ENCODE peak calls at places on chromosomes 3 and 15, in five cellular contexts. N, J, D, I and Z are unnamed samples.

GRCh38 chr3:89682556-89682955 is 575.1 kb downstream of the EPHA3 start:
- DNase-seq in J (no peak), I (no peak), D (no peak), N (no peak), Z (no peak)

GRCh38 chr3:161989012-161989411 is 492.4 kb downstream of the OTOL1 start:
- DNase-seq in N (no peak), D (no peak), I (no peak), J (no peak), Z (no peak)

GRCh38 chr3:57918123-57918837 is 89.9 kb upstream of the FLNB start:
- DNase-seq in N (no peak), J (no peak), D (no peak), I (peak; percentile 91), Z (no peak)

GRCh38 chr15:63157891-63158431 is 684 bp upstream of the RPS27L start:
- DNase-seq in D (peak; percentile 67), I (peak; percentile 40), J (no peak), N (peak; percentile 73), Z (no peak)

GRCh38 chr15:71116366-71116765 is 1.1 kb downstream of the THSD4 start:
- DNase-seq in I (no peak), D (peak; percentile 45), N (no peak), J (no peak), Z (no peak)

GRCh38 chr3:194270627-194271458 is 80.3 kb downstream of the CPN2 start:
- DNase-seq in J (no peak), I (no peak), D (peak; percentile 96), N (peak; percentile 94), Z (peak; percentile 47)

GRCh38 chr15:88649286-88649733 is 10.5 kb downstream of the ISG20 start:
- DNase-seq in I (peak; percentile 39), J (no peak), D (peak; percentile 89), N (peak; percentile 60), Z (peak; percentile 89)

GRCh38 chr15:88604972-88605506 is 16.1 kb upstream of the AEN start:
- DNase-seq in D (no peak), I (no peak), N (no peak), J (no peak), Z (no peak)

GRCh38 chr3:143329567-143330164 is 210.1 kb downstream of the CHST2 start:
- DNase-seq in N (no peak), J (no peak), D (no peak), I (no peak), Z (no peak)

GRCh38 chr3:7001370-7001769 is 140.5 kb downstream of the GRM7 start:
- DNase-seq in J (no peak), N (no peak), D (no peak), I (no peak), Z (no peak)

GRCh38 chr3:164883161-164883560 is 195.1 kb downstream of the SI start:
- DNase-seq in N (no peak), D (no peak), J (no peak), I (no peak), Z (no peak)

GRCh38 chr3:140128217-140129137 is 193.5 kb downstream of the CLSTN2 start:
- DNase-seq in I (no peak), D (peak; percentile 45), J (no peak), N (no peak), Z (no peak)

GRCh38 chr3:64548200-64548889 is 139.5 kb downstream of the ADAMTS9 start:
- DNase-seq in I (no peak), N (no peak), J (no peak), D (peak; percentile 44), Z (no peak)

GRCh38 chr3:19250959-19251610 is 102.8 kb downstream of the KCNH8 start:
- DNase-seq in J (no peak), D (no peak), N (no peak), I (no peak), Z (no peak)

GRCh38 chr3:8324727-8325126 is 176.9 kb upstream of the LMCD1 start:
- DNase-seq in I (no peak), J (no peak), D (peak; percentile 28), N (no peak), Z (no peak)

GRCh38 chr15:73681073-73681472 is 3.1 kb upstream of the CD276 start:
- DNase-seq in N (no peak), D (no peak), I (no peak), J (no peak), Z (no peak)

GRCh38 chr15:34373951-34374350 is 7.0 kb upstream of the LPCAT4 start:
- DNase-seq in D (no peak), J (no peak), N (no peak), I (no peak), Z (peak; percentile 60)

GRCh38 chr15:90585863-90586262 is 56.1 kb downstream of the CRTC3 start:
- DNase-seq in I (no peak), N (no peak), D (no peak), J (no peak), Z (no peak)

GRCh38 chr3:107962946-107963345 is 127.9 kb downstream of the CD47 start:
- DNase-seq in N (no peak), D (no peak), I (no peak), J (no peak), Z (no peak)

GRCh38 chr3:118801899-118802298 is 232.7 kb downstream of the IGSF11 start:
- DNase-seq in J (no peak), N (no peak), D (peak; percentile 78), I (no peak), Z (no peak)

GRCh38 chr3:127141921-127142730 is 50.8 kb upstream of the PRR23E start:
- DNase-seq in I (no peak), N (peak; percentile 44), J (no peak), D (no peak), Z (no peak)

GRCh38 chr3:70849911-70850699 is 537.7 kb upstream of the MDFIC2 start:
- DNase-seq in N (no peak), D (no peak), J (no peak), I (peak; percentile 77), Z (no peak)

GRCh38 chr3:174397848-174398247 is 461.3 kb upstream of the NAALADL2 start:
- DNase-seq in J (peak; percentile 15), N (no peak), I (no peak), D (no peak), Z (no peak)

GRCh38 chr3:49602049-49602554 is 47.8 kb downstream of the BSN start:
- DNase-seq in I (no peak), J (no peak), N (no peak), D (no peak), Z (no peak)

GRCh38 chr15:71114887-71115566 is at the start of gene THSD4:
- DNase-seq in J (peak; percentile 27), I (no peak), D (peak; percentile 78), N (peak; percentile 71), Z (peak; percentile 97)

GRCh38 chr3:154181127-154181691 is 60.0 kb downstream of the ARHGEF26 start:
- DNase-seq in D (no peak), N (no peak), J (no peak), I (no peak), Z (no peak)

GRCh38 chr15:99368743-99369142 is 117.5 kb downstream of the LRRC28 start:
- DNase-seq in I (no peak), N (no peak), D (no peak), J (no peak), Z (no peak)

GRCh38 chr3:160480931-160481330 is 31.3 kb upstream of the TRIM59 start:
- DNase-seq in J (no peak), D (no peak), N (no peak), I (no peak), Z (no peak)

GRCh38 chr3:197001972-197002700 is 27.5 kb downstream of the MELTF start:
- DNase-seq in D (peak; percentile 48), N (peak; percentile 66), I (no peak), J (no peak), Z (no peak)

GRCh38 chr3:194339356-194339755 is 11.8 kb downstream of the CPN2 start:
- DNase-seq in I (no peak), J (no peak), D (no peak), N (no peak), Z (no peak)

GRCh38 chr3:184239221-184239620 is 9.5 kb downstream of the ALG3 start:
- DNase-seq in J (no peak), I (no peak), N (no peak), D (no peak), Z (no peak)

GRCh38 chr3:169751875-169752274 is 13.0 kb downstream of the TERC start:
- DNase-seq in I (no peak), N (no peak), D (no peak), J (no peak), Z (no peak)
- H3K27me3 ChIP-seq in I (peaks cover 2% of the 10 kb centered on the region), N (peaks cover 23% of the 10 kb centered on the region), D (peaks cover 9% of the 10 kb centered on the region), J (peaks cover 2% of the 10 kb centered on the region), Z (no peaks in the 10 kb centered on the region)

GRCh38 chr15:51969728-51970127 is 1.9 kb downstream of the LEO1 start:
- DNase-seq in D (no peak), J (no peak), N (no peak), I (peak; percentile 16), Z (no peak)
- H3K4me3 ChIP-seq in D (no peak overlapping the region), J (no peak overlapping the region), N (no peak overlapping the region), I (no peak overlapping the region), Z (peak overlapping the region; percentile 62)

GRCh38 chr15:93476491-93477176 is 387.6 kb upstream of the RGMA start:
- DNase-seq in I (no peak), N (no peak), D (no peak), J (no peak), Z (no peak)
- TF ChIP-seq CTCF in I (no peak), N (no peak), D (no peak), J (no peak), Z (no peak)

DNA sequence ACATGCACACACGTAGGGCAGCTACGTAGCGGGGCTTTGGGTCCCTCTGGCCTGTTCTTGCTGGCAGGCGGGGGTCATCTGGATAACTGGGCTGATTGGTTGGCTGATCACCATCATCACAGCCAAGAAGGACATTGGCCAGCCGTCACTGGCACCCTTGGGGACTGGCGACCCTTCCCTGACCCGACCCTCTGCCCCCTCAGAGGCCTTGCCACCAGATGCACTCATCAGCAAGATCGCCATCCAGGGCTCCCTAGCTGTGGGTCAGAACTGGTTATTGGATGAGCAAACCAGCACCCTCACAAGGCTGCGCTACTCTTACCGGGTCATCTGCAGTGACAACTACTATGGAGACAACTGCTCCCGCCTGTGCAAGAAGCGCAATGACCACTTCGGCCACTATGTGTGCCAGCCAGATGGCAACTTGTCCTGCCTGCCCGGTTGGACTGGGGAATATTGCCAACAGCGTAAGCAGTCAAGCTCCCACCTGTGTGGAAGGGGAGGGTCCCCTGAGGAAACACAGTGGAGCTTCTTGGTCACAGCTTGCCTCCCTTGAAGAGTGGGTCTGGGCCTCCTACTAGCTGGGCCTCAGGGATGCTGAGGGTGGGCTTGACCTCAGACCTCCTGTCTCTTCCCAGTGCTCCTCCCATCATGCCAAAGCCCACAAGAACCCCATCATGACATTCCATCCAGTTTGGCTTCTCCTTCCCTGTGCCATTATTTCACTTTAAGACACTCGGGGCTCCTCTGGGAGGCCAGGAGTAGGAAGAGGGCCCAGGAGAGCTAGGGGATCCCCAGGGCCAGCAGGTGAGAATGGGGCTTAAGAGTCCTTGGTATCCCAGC is 2.4 kb downstream of the DLL4 start:
- DNase-seq in N (no peak), I (no peak), J (no peak), D (no peak), Z (peak; percentile 67)
- H3K27me3 ChIP-seq in N (peaks cover 59% of the 10 kb centered on the region), I (peaks cover 28% of the 10 kb centered on the region), J (peaks cover 33% of the 10 kb centered on the region), D (peaks cover 15% of the 10 kb centered on the region), Z (peaks cover 42% of the 10 kb centered on the region)